ENCODE peak calls at places on chromosomes 6 and 20, in five cellular contexts. B is substantia nigra, N is tibial artery, C is AG08395, O is neuronal stem cell. R is an unnamed sample.

GRCh38 chr20:37011147-37011546 is 59.6 kb upstream of the SAMHD1 start:
- DNase-seq in B (no peak), N (no peak), C (no peak), O (no peak), R (no peak)

GRCh38 chr20:58599966-58600365 is 51.1 kb upstream of the STX16 start:
- DNase-seq in B (no peak), N (no peak), C (no peak), O (no peak), R (no peak)

GRCh38 chr6:169238766-169239165 is 14.9 kb downstream of the THBS2 start:
- DNase-seq in B (no peak), N (no peak), C (no peak), O (no peak), R (no peak)

GRCh38 chr20:40323411-40323810 is 365.6 kb downstream of the MAFB start:
- DNase-seq in B (no peak), N (no peak), C (no peak), O (no peak), R (no peak)

GRCh38 chr6:141103246-141103645 is 1029.5 kb upstream of the GJE1 start:
- DNase-seq in B (no peak), N (no peak), C (peak), O (no peak), R (no peak)

GRCh38 chr6:164303092-164304007 is 888.8 kb downstream of the QKI start:
- DNase-seq in B (no peak), N (no peak), C (peak), O (no peak), R (no peak)

GRCh38 chr20:3727333-3728035 is 5.0 kb upstream of the HSPA12B start:
- DNase-seq in B (no peak), N (no peak), C (peak), O (no peak), R (no peak)

GRCh38 chr20:33803921-33804337 is 7.2 kb upstream of the CHMP4B start:
- DNase-seq in B (no peak), N (no peak), C (peak), O (no peak), R (no peak)

GRCh38 chr20:53865905-53866786 is 204.2 kb downstream of the BCAS1 start:
- DNase-seq in B (no peak), N (no peak), C (peak), O (peak), R (no peak)

GRCh38 chr6:12870033-12870432 is 153.5 kb downstream of the PHACTR1 start:
- DNase-seq in B (no peak), N (no peak), C (no peak), O (no peak), R (no peak)

GRCh38 chr20:49910340-49910706 is 5.0 kb downstream of the SPATA2 start:
- DNase-seq in B (no peak), N (peak), C (no peak), O (no peak), R (no peak)

GRCh38 chr6:11270030-11271027 is 37.9 kb upstream of the NEDD9 start:
- DNase-seq in B (no peak), N (no peak), C (no peak), O (no peak), R (no peak)

GRCh38 chr6:155177369-155177961 is 86.3 kb upstream of the CLDN20 start:
- DNase-seq in B (no peak), N (no peak), C (peak), O (peak), R (no peak)

GRCh38 chr20:9886227-9886626 is 47.4 kb upstream of the PAK5 start:
- DNase-seq in B (no peak), N (no peak), C (no peak), O (no peak), R (no peak)

GRCh38 chr20:2122921-2123320 is 21.3 kb downstream of the STK35 start:
- DNase-seq in B (no peak), N (peak), C (no peak), O (no peak), R (no peak)

GRCh38 chr20:41001497-41001896 is 27.1 kb upstream of the TOP1 start:
- DNase-seq in B (no peak), N (no peak), C (no peak), O (no peak), R (no peak)

GRCh38 chr6:102736941-102737368 is 1343.4 kb downstream of the GRIK2 start:
- DNase-seq in B (no peak), N (no peak), C (peak), O (no peak), R (no peak)

GRCh38 chr6:151900256-151900655 is 92.8 kb downstream of the ESR1 start:
- DNase-seq in B (no peak), N (no peak), C (no peak), O (no peak), R (no peak)

GRCh38 chr20:51366155-51366886 is 176.2 kb downstream of the NFATC2 start:
- DNase-seq in B (no peak), N (peak), C (peak), O (no peak), R (peak)